ENCODE peak calls at places on chromosomes 12 and 14, in four cellular contexts. One of them, this sample, is unnamed. For H3K36me3, H3K9me3 and H3K4me1, the result is how much of the 10 kb centered on the place peaks cover.

GRCh38 chr14:79161576-79161975 is 991.4 kb downstream of the NRXN3 start:
- DNase-seq in cardiac muscle cell: peak
- DNase-seq in HepG2: no peak
- DNase-seq in mucosa of descending colon: no peak
- DNase-seq in this sample: no peak

GRCh38 chr12:52695039-52695438 is 8.3 kb downstream of the KRT77 start:
- DNase-seq in cardiac muscle cell: no peak
- DNase-seq in HepG2: no peak
- DNase-seq in mucosa of descending colon: no peak
- DNase-seq in this sample: no peak

GRCh38 chr14:32478027-32478426 is 148.9 kb downstream of the AKAP6 start:
- DNase-seq in cardiac muscle cell: no peak
- DNase-seq in HepG2: no peak
- DNase-seq in mucosa of descending colon: no peak
- DNase-seq in this sample: no peak

GRCh38 chr14:35444104-35444503 is 39.6 kb upstream of the NFKBIA start:
- DNase-seq in cardiac muscle cell: no peak
- DNase-seq in HepG2: no peak
- DNase-seq in mucosa of descending colon: no peak
- DNase-seq in this sample: no peak

GRCh38 chr14:94213021-94213420 is 38.9 kb downstream of the PPP4R4 start:
- DNase-seq in cardiac muscle cell: no peak
- DNase-seq in HepG2: no peak
- DNase-seq in mucosa of descending colon: no peak
- DNase-seq in this sample: no peak

GRCh38 chr14:102249041-102249440 is 55.9 kb downstream of the MOK start:
- DNase-seq in cardiac muscle cell: no peak
- DNase-seq in HepG2: no peak
- DNase-seq in mucosa of descending colon: no peak
- DNase-seq in this sample: no peak

GRCh38 chr14:36221097-36221496 is 44.6 kb upstream of the PTCSC3 start:
- DNase-seq in cardiac muscle cell: no peak
- DNase-seq in HepG2: no peak
- DNase-seq in mucosa of descending colon: no peak
- DNase-seq in this sample: no peak

GRCh38 chr12:92419201-92419600 is 273.6 kb upstream of the BTG1 start:
- DNase-seq in cardiac muscle cell: no peak
- DNase-seq in HepG2: no peak
- DNase-seq in mucosa of descending colon: no peak
- DNase-seq in this sample: no peak

GRCh38 chr12:32466986-32467711 is 67.8 kb downstream of the FGD4 start:
- DNase-seq in cardiac muscle cell: no peak
- DNase-seq in HepG2: no peak
- DNase-seq in mucosa of descending colon: no peak
- DNase-seq in this sample: no peak

GRCh38 chr12:70196732-70197361 is 46.4 kb upstream of the CNOT2 start:
- DNase-seq in cardiac muscle cell: no peak
- DNase-seq in HepG2: no peak
- DNase-seq in mucosa of descending colon: no peak
- DNase-seq in this sample: no peak

GRCh38 chr12:4273651-4274395 is at the start of gene CCND2:
- DNase-seq in cardiac muscle cell: peak
- DNase-seq in HepG2: no peak
- DNase-seq in mucosa of descending colon: peak
- DNase-seq in this sample: peak

GRCh38 chr14:100747021-100747586 is 20.4 kb downstream of the DLK1 start:
- DNase-seq in cardiac muscle cell: no peak
- DNase-seq in HepG2: peak
- DNase-seq in mucosa of descending colon: no peak
- DNase-seq in this sample: no peak

GRCh38 chr14:38311655-38312054 is 55.8 kb upstream of the CLEC14A start:
- DNase-seq in cardiac muscle cell: no peak
- DNase-seq in HepG2: no peak
- DNase-seq in mucosa of descending colon: no peak
- DNase-seq in this sample: no peak

GRCh38 chr14:97319691-97320090 is 522.5 kb downstream of the VRK1 start:
- DNase-seq in cardiac muscle cell: no peak
- DNase-seq in HepG2: no peak
- DNase-seq in mucosa of descending colon: no peak
- DNase-seq in this sample: no peak

GRCh38 chr12:115990241-115990640 is 287.3 kb downstream of the MED13L start:
- DNase-seq in cardiac muscle cell: no peak
- DNase-seq in HepG2: no peak
- DNase-seq in mucosa of descending colon: no peak
- DNase-seq in this sample: no peak
- H3K36me3 ChIP-seq in cardiac muscle cell: under half
- H3K36me3 ChIP-seq in HepG2: under half
- H3K36me3 ChIP-seq in mucosa of descending colon: under half
- H3K36me3 ChIP-seq in this sample: under half

GRCh38 chr14:105971593-105972500 is 445.5 kb downstream of the TMEM121 start:
- DNase-seq in cardiac muscle cell: no peak
- DNase-seq in HepG2: no peak
- DNase-seq in mucosa of descending colon: no peak
- DNase-seq in this sample: no peak
- H3K9me3 ChIP-seq in cardiac muscle cell: under half
- H3K9me3 ChIP-seq in HepG2: under half
- H3K9me3 ChIP-seq in mucosa of descending colon: under half
- H3K9me3 ChIP-seq in this sample: under half

DNA sequence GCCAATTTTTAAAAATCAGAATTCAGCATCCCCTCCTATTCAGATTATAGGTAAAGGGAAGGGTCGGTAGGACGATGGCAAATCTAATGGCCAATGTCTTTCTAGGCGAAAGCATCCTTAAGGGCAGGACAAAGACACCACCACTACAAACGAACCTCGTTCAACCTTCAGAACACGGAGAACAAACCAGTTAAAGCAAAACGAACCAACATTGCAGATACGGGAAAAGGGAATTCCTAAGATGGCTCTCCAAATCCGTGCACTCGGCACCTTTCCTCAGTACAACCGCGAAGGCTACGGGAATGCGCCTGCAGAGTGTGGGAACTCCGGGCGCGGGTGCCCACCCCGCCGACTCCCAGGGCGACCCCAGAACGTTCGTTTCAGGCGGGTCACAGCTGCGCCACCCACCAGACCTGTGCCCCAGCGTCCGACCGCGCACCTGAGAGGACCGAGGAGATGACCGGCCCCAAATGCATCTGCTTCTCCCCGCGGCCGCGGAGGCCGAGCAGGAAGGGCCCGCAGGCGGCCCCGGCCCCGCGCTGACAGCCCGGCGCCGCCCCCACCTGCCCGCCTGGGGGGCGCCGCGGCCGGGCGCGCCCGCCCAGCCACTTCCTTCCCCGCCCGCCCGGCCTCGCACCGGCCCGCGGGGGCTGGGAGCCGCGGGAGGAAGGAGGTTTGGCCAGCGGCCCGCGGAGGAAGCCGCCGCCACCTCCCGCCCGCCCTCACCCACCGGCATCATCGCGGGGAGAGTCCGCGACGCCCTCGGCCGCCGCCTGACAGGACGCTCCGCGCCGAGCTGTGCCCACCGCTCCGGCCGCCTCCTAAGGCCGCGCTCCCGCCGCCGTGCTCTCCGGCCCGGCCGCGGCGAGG is 571 bp downstream of the PPP1R13B start:
- DNase-seq in cardiac muscle cell: peak
- DNase-seq in HepG2: no peak
- DNase-seq in mucosa of descending colon: peak
- DNase-seq in this sample: no peak
- H3K4me1 ChIP-seq in cardiac muscle cell: under half
- H3K4me1 ChIP-seq in HepG2: under half
- H3K4me1 ChIP-seq in mucosa of descending colon: under half
- H3K4me1 ChIP-seq in this sample: under half

GRCh38 chr12:121831571-121832235 is 27.0 kb downstream of the HPD start:
- DNase-seq in cardiac muscle cell: no peak
- DNase-seq in HepG2: no peak
- DNase-seq in mucosa of descending colon: no peak
- DNase-seq in this sample: no peak

GRCh38 chr12:121829250-121829918 is 25.6 kb downstream of the SETD1B start:
- DNase-seq in cardiac muscle cell: no peak
- DNase-seq in HepG2: no peak
- DNase-seq in mucosa of descending colon: no peak
- DNase-seq in this sample: no peak

GRCh38 chr12:121830134-121830533 is 26.3 kb downstream of the SETD1B start:
- DNase-seq in cardiac muscle cell: no peak
- DNase-seq in HepG2: no peak
- DNase-seq in mucosa of descending colon: no peak
- DNase-seq in this sample: no peak

GRCh38 chr12:121828826-121829225 is 25.0 kb downstream of the SETD1B start:
- DNase-seq in cardiac muscle cell: no peak
- DNase-seq in HepG2: no peak
- DNase-seq in mucosa of descending colon: no peak
- DNase-seq in this sample: no peak

GRCh38 chr12:121830588-121831265 is 26.9 kb downstream of the SETD1B start:
- DNase-seq in cardiac muscle cell: no peak
- DNase-seq in HepG2: no peak
- DNase-seq in mucosa of descending colon: no peak
- DNase-seq in this sample: no peak
- H3K36me3 ChIP-seq in cardiac muscle cell: under half
- H3K36me3 ChIP-seq in HepG2: under half
- H3K36me3 ChIP-seq in mucosa of descending colon: under half
- H3K36me3 ChIP-seq in this sample: half or more

GRCh38 chr12:34290191-34290995 is 268.1 kb downstream of the ALG10 start:
- DNase-seq in cardiac muscle cell: no peak
- DNase-seq in HepG2: no peak
- DNase-seq in mucosa of descending colon: peak
- DNase-seq in this sample: no peak

GRCh38 chr12:34292736-34293625 is 270.7 kb downstream of the ALG10 start:
- DNase-seq in cardiac muscle cell: no peak
- DNase-seq in HepG2: peak
- DNase-seq in mucosa of descending colon: peak
- DNase-seq in this sample: no peak

GRCh38 chr12:34289431-34290190 is 267.3 kb downstream of the ALG10 start:
- DNase-seq in cardiac muscle cell: no peak
- DNase-seq in HepG2: no peak
- DNase-seq in mucosa of descending colon: no peak
- DNase-seq in this sample: no peak

GRCh38 chr12:34291001-34291400 is 268.7 kb downstream of the ALG10 start:
- DNase-seq in cardiac muscle cell: no peak
- DNase-seq in HepG2: no peak
- DNase-seq in mucosa of descending colon: no peak
- DNase-seq in this sample: no peak

DNA sequence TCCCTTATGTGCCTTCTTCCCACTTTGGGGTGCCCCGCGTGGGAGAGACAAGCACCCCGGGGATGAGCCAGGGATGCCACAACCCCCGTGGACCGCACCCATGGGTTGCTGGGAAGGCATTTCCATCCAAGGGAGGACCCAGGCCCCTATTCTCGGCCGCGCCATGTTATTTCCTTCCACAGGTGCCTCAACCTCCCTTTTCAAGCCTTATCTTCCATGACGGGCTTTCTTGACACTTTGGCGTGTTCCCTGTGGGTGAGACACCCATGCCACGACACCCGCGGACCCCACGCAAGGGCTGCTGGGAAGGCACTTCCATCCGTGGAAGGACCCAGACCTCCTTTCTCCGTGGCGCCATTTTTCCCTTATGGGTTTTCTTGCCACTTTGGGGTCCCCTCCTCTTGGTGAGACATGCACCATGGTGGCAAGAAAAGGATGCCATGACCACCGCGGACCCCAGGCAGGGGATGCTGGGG is 269.2 kb downstream of the ALG10 start:
- DNase-seq in cardiac muscle cell: no peak
- DNase-seq in HepG2: no peak
- DNase-seq in mucosa of descending colon: peak
- DNase-seq in this sample: no peak
- H3K9me3 ChIP-seq in cardiac muscle cell: under half
- H3K9me3 ChIP-seq in HepG2: under half
- H3K9me3 ChIP-seq in mucosa of descending colon: half or more
- H3K9me3 ChIP-seq in this sample: under half

DNA sequence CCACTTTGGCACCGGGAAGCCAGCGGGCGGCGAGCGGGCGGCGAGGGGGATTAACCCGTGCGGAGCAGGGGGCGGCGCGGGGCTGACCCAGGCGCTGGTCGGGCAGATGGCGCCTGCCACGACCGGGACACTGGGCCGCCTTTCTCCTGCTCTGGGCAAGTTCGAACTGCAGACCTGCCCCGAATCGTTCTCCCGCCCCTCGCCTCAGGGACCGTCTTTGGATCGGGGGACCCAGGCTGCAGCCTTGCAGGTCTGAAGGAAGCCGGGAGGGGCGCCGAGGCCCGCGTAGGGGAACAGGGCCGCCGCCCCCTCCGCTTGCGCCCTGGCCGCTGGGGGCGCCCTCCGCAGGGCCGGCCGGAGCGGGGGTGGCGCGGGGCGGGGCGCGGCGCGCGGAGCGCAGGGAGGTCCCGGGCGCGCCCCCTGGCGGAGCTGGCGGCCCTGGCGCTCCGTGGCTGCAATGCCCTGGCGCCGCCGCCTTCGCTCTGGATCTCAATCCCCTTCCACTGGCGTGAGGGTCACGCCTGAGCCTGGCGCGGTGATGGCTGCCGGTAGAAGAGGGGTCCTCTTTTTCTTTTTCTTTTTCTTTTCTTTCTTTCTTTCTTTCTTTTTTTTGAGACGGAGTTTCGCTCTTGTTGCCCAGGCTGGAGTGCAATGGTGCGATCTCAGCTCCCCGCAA is 447 bp upstream of the LTBP2 start:
- DNase-seq in cardiac muscle cell: peak
- DNase-seq in HepG2: peak
- DNase-seq in mucosa of descending colon: peak
- DNase-seq in this sample: no peak
- H3K4me1 ChIP-seq in cardiac muscle cell: under half
- H3K4me1 ChIP-seq in HepG2: under half
- H3K4me1 ChIP-seq in mucosa of descending colon: under half
- H3K4me1 ChIP-seq in this sample: under half

This sample was measured in right atrium auricular region.